ENCODE peak calls at places on chromosomes 5 and 9, in five cellular contexts. U is endodermal cell, N is fibroblast of mammary gland, E is tibial artery, M is AG09309. P is an unnamed sample.

GRCh38 chr9:126857261-126857960 is 3.0 kb upstream of the ZBTB34 start:
- DNase-seq in U (no peak), N (no peak), E (no peak), M (no peak), P (peak)

GRCh38 chr9:72509053-72509452 is 12.4 kb upstream of the TMC1 start:
- DNase-seq in U (no peak), N (peak), E (no peak), M (peak), P (peak)

GRCh38 chr5:142472306-142472951 is 147.6 kb upstream of the SPRY4 start:
- DNase-seq in U (peak), N (peak), E (no peak), M (peak), P (peak)

GRCh38 chr5:163950248-163950647 is 444.8 kb downstream of the MAT2B start:
- DNase-seq in U (no peak), N (no peak), E (no peak), M (no peak), P (no peak)

GRCh38 chr9:126499911-126500599 is 113.7 kb upstream of the LMX1B start:
- DNase-seq in U (peak), N (no peak), E (no peak), M (no peak), P (no peak)

GRCh38 chr9:41229408-41230401 is 40.6 kb upstream of the ZNG1F start:
- DNase-seq in U (peak), N (peak), E (no peak), M (no peak), P (peak)

GRCh38 chr5:116438979-116439554 is 135.6 kb downstream of the SEMA6A start:
- DNase-seq in U (peak), N (no peak), E (no peak), M (no peak), P (no peak)

GRCh38 chr9:130728721-130729120 is 35.1 kb downstream of the EXOSC2 start:
- DNase-seq in U (peak), N (peak), E (no peak), M (peak), P (peak)

GRCh38 chr9:83097633-83098032 is 34.7 kb upstream of the RASEF start:
- DNase-seq in U (no peak), N (no peak), E (no peak), M (no peak), P (no peak)

GRCh38 chr9:111037744-111038335 is 430 bp downstream of the LPAR1 start:
- DNase-seq in U (peak), N (peak), E (peak), M (no peak), P (peak)

GRCh38 chr5:168409601-168410458 is 76.4 kb upstream of the RARS1 start:
- DNase-seq in U (no peak), N (peak), E (no peak), M (peak), P (peak)

GRCh38 chr5:132839426-132840301 is 9.2 kb upstream of the SHROOM1 start:
- DNase-seq in U (peak), N (peak), E (no peak), M (peak), P (peak)

GRCh38 chr5:124927735-124928134 is 181.3 kb upstream of the ZNF608 start:
- DNase-seq in U (no peak), N (peak), E (no peak), M (no peak), P (peak)

GRCh38 chr5:95986937-95987520 is 25.4 kb upstream of the ELL2 start:
- DNase-seq in U (no peak), N (no peak), E (no peak), M (no peak), P (no peak)

GRCh38 chr9:34553511-34554021 is 30.8 kb upstream of the ENHO start:
- DNase-seq in U (peak), N (no peak), E (peak), M (no peak), P (no peak)

GRCh38 chr5:54309751-54310432 is 481 bp downstream of the ARL15 start:
- DNase-seq in U (peak), N (no peak), E (peak), M (no peak), P (peak)

GRCh38 chr5:153211052-153211451 is 279.4 kb upstream of the GRIA1 start:
- DNase-seq in U (no peak), N (no peak), E (no peak), M (no peak), P (no peak)

GRCh38 chr9:3008091-3008490 is 164.2 kb upstream of the PUM3 start:
- DNase-seq in U (no peak), N (no peak), E (no peak), M (no peak), P (no peak)

DNA sequence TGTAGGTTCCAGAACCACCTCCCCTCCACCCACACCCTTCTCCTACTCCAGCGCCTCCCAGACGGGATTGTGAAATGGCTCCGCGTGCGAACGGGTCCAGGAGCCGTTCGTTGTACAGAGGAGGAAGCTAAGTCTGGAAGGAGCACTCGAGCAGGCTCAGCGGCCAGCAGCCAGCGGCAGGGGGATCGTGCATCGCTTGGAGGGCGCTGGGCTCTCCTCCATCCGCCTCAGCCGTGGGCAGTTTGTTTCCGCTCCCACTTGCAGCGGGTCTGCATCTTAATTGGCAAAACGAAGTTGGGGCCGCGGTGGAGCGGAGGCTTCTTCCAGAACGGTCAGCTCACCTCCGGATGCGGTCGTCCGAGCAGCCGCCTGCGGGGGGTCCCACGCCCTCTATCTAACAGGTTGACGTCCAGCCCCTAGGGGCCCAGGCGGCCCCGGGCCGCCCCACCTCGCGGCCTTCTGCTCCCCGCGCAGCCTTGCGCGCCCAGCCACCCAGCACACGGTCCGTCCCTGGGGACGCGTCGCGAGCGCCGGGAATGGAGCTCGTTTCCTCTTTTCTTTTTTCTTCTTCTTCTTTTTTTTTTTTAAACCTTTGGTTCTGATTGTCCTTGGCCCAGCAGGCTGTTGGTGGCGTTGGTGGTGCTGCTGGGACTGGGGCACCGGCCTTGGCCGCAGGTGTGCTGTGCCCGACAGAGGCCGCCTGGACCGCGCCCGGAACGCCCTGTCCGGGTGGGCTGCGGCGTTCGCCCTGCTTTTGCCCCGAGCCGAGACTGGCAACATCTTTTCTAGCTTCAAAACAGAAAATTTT is 3.9 kb upstream of the BARX1 start:
- DNase-seq in U (peak), N (peak), E (no peak), M (no peak), P (peak)
- H3K4me3 ChIP-seq in U (peak), N (no peak), E (peak), M (no peak), P (no peak)

DNA sequence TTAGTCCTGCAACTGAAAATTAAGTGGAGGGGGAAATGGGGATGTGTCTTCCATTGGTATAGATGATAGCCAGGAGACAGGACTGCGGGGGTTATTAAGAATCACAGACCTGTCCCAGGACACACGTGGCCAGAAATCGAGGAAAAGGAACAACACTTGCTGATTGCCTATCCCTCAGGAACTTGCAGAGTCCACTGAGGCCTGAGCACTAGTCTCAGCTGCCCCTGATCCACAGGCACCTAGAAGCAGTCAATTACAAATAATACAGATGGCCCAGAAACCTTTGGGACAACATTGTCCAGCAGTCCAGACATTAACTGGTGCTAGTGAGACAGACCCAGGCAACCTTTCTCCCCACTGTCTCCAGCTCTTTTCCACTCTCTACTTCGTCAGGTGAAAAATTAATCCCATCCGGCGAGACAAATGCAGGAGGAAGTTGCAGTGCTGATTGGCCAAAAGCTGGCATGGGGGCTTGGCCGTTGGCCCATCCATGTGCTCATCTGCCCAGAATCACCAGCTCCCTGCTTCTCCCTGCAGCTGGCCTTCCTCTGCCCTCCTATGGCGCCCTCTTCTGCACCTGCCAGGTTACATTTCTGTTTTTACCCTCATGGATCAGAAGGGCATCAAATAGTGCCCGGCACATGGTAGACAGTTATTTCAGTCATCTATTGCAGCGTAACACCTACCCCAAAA is 3.5 kb upstream of the B4GALT1 start:
- DNase-seq in U (peak), N (peak), E (peak), M (no peak), P (no peak)
- TF ChIP-seq CTCF in U (peak), N (peak), E (no peak), M (peak), P (peak)

DNA sequence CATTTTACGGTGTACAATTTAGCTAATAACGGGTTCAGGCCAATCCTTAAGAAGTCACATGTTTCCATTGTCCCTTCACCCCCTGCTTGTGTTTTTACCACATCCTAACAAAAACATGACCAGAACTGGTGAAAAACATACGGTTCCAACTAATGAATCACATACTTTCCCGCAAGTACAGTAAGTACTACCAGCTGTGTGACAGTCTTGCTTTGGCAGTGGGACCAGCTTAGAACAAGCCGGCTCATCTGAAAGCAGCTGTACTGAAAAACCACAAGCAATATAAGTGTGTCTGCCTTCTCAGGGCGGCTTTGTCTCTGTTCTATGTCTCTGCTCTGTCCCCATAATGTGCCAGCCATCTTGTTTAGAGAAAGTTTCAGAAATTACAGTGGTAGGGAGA is 242.5 kb downstream of the BNC2 start:
- DNase-seq in U (no peak), N (peak), E (no peak), M (peak), P (peak)
- H3K4me3 ChIP-seq in U (no peak), N (no peak), E (no peak), M (no peak), P (peak)

GRCh38 chr9:71446499-71447411 is 321.6 kb downstream of the CEMIP2 start:
- DNase-seq in U (peak), N (peak), E (no peak), M (peak), P (peak)
- TF ChIP-seq CTCF in U (peak), N (no peak), E (no peak), M (no peak), P (no peak)

GRCh38 chr5:74231697-74232096 is 408.8 kb downstream of the ENC1 start:
- DNase-seq in U (no peak), N (no peak), E (no peak), M (no peak), P (no peak)
- H3K4me3 ChIP-seq in U (no peak), N (no peak), E (no peak), M (no peak), P (no peak)

DNA sequence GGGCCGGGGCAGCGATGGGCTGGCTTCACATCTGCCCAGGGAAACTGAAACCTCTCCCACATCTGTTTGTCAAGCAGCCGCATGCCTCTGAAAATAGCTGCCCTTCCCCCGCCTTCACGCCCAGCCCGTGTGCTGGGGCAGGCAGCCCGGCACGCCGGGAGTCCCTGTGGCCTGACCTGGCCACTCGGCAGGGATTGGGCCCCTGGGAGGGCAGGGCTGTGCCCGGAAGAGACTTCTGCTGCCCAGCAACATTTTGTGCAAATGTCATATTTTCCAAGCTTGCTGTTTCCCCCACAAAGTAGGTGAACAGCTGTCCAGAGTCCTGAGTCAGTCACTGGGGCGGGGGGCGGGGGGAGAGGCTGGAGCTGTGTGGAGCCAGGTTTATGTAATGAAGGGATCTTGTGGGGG is 8.2 kb downstream of the COL27A1 start:
- DNase-seq in U (peak), N (peak), E (peak), M (no peak), P (peak)
- TF ChIP-seq CTCF in U (no peak), N (no peak), E (no peak), M (no peak), P (no peak)

GRCh38 chr9:136882109-136882946 is 4.0 kb upstream of the TRAF2 start:
- DNase-seq in U (peak), N (peak), E (no peak), M (peak), P (peak)
- H3K4me3 ChIP-seq in U (no peak), N (no peak), E (no peak), M (peak), P (no peak)

GRCh38 chr5:134821841-134822240 is 23.9 kb upstream of the C5orf24 start:
- DNase-seq in U (no peak), N (no peak), E (no peak), M (no peak), P (no peak)
- TF ChIP-seq CTCF in U (no peak), N (no peak), E (no peak), M (no peak), P (no peak)

GRCh38 chr9:97307091-97307490 is 368 bp upstream of the CCDC180 start:
- DNase-seq in U (peak), N (peak), E (peak), M (no peak), P (peak)
- H3K4me3 ChIP-seq in U (peak), N (peak), E (peak), M (peak), P (peak)